ENCODE peak calls at places on chromosomes 3 and 15, in four cellular contexts. U, D, R and J are unnamed samples.

GRCh38 chr3:177905895-177906511 is 630.2 kb upstream of the KCNMB2 start:
- DNase-seq in U (no peak), D (no peak), R (no peak), J (no peak)

GRCh38 chr3:115790759-115791158 is 167.4 kb downstream of the GAP43 start:
- DNase-seq in U (no peak), D (no peak), R (no peak), J (peak)

GRCh38 chr3:193660698-193661400 is 67.8 kb downstream of the OPA1 start:
- DNase-seq in U (no peak), D (no peak), R (no peak), J (no peak)

GRCh38 chr15:48451736-48452135 is 120.5 kb downstream of the DUT start:
- DNase-seq in U (no peak), D (no peak), R (no peak), J (no peak)

GRCh38 chr3:185402561-185402960 is 39.6 kb downstream of the MAP3K13 start:
- DNase-seq in U (no peak), D (no peak), R (no peak), J (peak)

GRCh38 chr15:81333363-81333762 is 9.4 kb upstream of the STARD5 start:
- DNase-seq in U (no peak), D (no peak), R (no peak), J (no peak)

GRCh38 chr3:52533623-52534280 is at the start of gene NT5DC2:
- DNase-seq in U (peak), D (peak), R (peak), J (peak)

GRCh38 chr3:47161983-47162694 is 1.8 kb downstream of the SETD2 start:
- DNase-seq in U (no peak), D (no peak), R (no peak), J (no peak)

GRCh38 chr3:172031957-172032356 is 7.4 kb upstream of the FNDC3B start:
- DNase-seq in U (no peak), D (no peak), R (no peak), J (no peak)

GRCh38 chr3:178297204-178297603 is 239.0 kb upstream of the KCNMB2 start:
- DNase-seq in U (no peak), D (no peak), R (no peak), J (no peak)

GRCh38 chr3:5035692-5036535 is 56.7 kb downstream of the BHLHE40 start:
- DNase-seq in U (no peak), D (no peak), R (no peak), J (no peak)